ENCODE peak calls at places on chromosomes 5 and 9, in nine cellular contexts. J is stomach; I is fibroblast of mammary gland; C is NB4; W is AG10803; Y is central memory CD4-positive, alpha-beta T cell; F is RWPE2; X is HT-29; P is upper lobe of left lung. S is an unnamed sample.
A peak's percentile ranks its signal among the peaks of the same experiment; 100 is the strongest.

GRCh38 chr5:80655231-80655784 is 525 bp upstream of the DHFR start:
- DNase-seq in C (peak; percentile 30), Y (no peak), J (no peak), X (peak; percentile 50), F (no peak), P (no peak), I (peak; percentile 31), W (no peak), S (no peak)

GRCh38 chr5:109413463-109413862 is 3.7 kb upstream of the PJA2 start:
- DNase-seq in F (no peak), I (peak; percentile 31), Y (no peak), X (peak; percentile 26), W (peak; percentile 18), C (no peak), P (no peak), J (peak; percentile 41), S (peak; percentile 12)

GRCh38 chr5:67934976-67935375 is 280.6 kb upstream of the PIK3R1 start:
- DNase-seq in C (no peak), Y (no peak), P (no peak), F (no peak), X (no peak), I (peak; percentile 17), W (no peak), J (no peak), S (no peak)

GRCh38 chr9:133733421-133734250 is 4.5 kb downstream of the SARDH start:
- DNase-seq in C (no peak), I (no peak), F (peak; percentile 41), W (no peak), Y (no peak), J (peak; percentile 18), P (peak; percentile 81), X (no peak), S (no peak)

GRCh38 chr5:180067986-180068385 is 3.6 kb downstream of the RNF130 start:
- DNase-seq in W (no peak), X (no peak), F (no peak), I (no peak), P (no peak), J (no peak), Y (no peak), C (no peak), S (no peak)

GRCh38 chr5:93926831-93927600 is 185.6 kb upstream of the POU5F2 start:
- DNase-seq in Y (no peak), J (no peak), F (no peak), I (peak; percentile 81), W (peak; percentile 67), X (no peak), C (no peak), P (no peak), S (peak; percentile 17)

GRCh38 chr5:13786016-13786415 is 158.5 kb downstream of the DNAH5 start:
- DNase-seq in F (no peak), P (no peak), W (no peak), J (no peak), I (no peak), X (no peak), C (no peak), Y (no peak), S (no peak)

GRCh38 chr5:72307968-72308852 is 11.8 kb downstream of the MRPS27 start:
- DNase-seq in W (peak; percentile 97), I (peak; percentile 96), C (peak; percentile 98), F (peak; percentile 99), P (peak; percentile 99), X (peak; percentile 97), J (peak; percentile 98), Y (peak; percentile 97), S (peak; percentile 99)

GRCh38 chr9:86322973-86323644 is 31.1 kb downstream of the TUT7 start:
- DNase-seq in J (no peak), I (peak; percentile 93), X (no peak), C (no peak), P (no peak), Y (no peak), F (no peak), W (peak; percentile 90), S (peak; percentile 77)

GRCh38 chr5:100901851-100902341 is 1.2 kb downstream of the ST8SIA4 start:
- DNase-seq in P (no peak), F (no peak), C (peak; percentile 93), W (no peak), J (peak; percentile 32), Y (peak; percentile 83), I (no peak), X (no peak), S (peak; percentile 22)

GRCh38 chr5:103829585-103829984 is 267.0 kb upstream of the NUDT12 start:
- DNase-seq in J (no peak), I (no peak), C (peak; percentile 10), X (peak; percentile 17), Y (no peak), W (no peak), F (no peak), P (no peak), S (no peak)

GRCh38 chr5:150989695-150990094 is 30.7 kb upstream of the GPX3 start:
- DNase-seq in P (no peak), W (no peak), C (peak; percentile 52), F (no peak), I (no peak), X (peak; percentile 26), J (no peak), Y (no peak), S (peak; percentile 10)

GRCh38 chr9:96008502-96009222 is 133.2 kb downstream of the ERCC6L2 start:
- DNase-seq in X (no peak), J (no peak), Y (no peak), C (peak; percentile 79), W (no peak), F (no peak), P (no peak), I (peak; percentile 50), S (no peak)

GRCh38 chr9:71147368-71147767 is 25.9 kb upstream of the TRPM3 start:
- DNase-seq in Y (no peak), J (no peak), P (no peak), C (no peak), I (no peak), X (no peak), W (no peak), F (no peak), S (peak; percentile 29)

GRCh38 chr5:153594785-153595184 is 104.3 kb downstream of the GRIA1 start:
- DNase-seq in F (no peak), P (no peak), C (no peak), I (no peak), J (no peak), Y (no peak), W (no peak), X (no peak), S (no peak)

GRCh38 chr5:138953370-138954256 is 78.5 kb upstream of the LRRTM2 start:
- DNase-seq in J (peak; percentile 87), P (peak; percentile 82), X (peak; percentile 64), I (peak; percentile 66), C (peak; percentile 89), W (peak; percentile 73), F (peak; percentile 63), Y (peak; percentile 5), S (peak; percentile 66)

GRCh38 chr9:79572032-79572890 is 496 bp downstream of the TLE4 start:
- DNase-seq in I (peak; percentile 35), F (no peak), Y (no peak), C (peak; percentile 60), J (peak; percentile 59), X (no peak), P (peak; percentile 94), W (peak; percentile 58), S (peak; percentile 48)

GRCh38 chr5:9283021-9283420 is 262.9 kb downstream of the SEMA5A start:
- DNase-seq in I (peak; percentile 59), Y (no peak), J (no peak), W (peak; percentile 66), P (no peak), C (no peak), X (no peak), F (no peak), S (no peak)

GRCh38 chr5:135308752-135309151 is 90.3 kb downstream of the MACROH2A1 start:
- DNase-seq in W (peak; percentile 51), I (peak; percentile 67), Y (no peak), J (no peak), X (no peak), P (no peak), F (peak; percentile 34), C (no peak), S (peak; percentile 37)

GRCh38 chr9:130111805-130112204 is 58.1 kb downstream of the GPR107 start:
- DNase-seq in J (no peak), P (no peak), X (no peak), I (no peak), C (no peak), Y (no peak), F (no peak), W (no peak), S (no peak)

S was measured in cardiac fibroblast.